ENCODE peak calls at places on chromosomes 12 and 14, in ten cellular contexts. M is CD4-positive, CD25-positive, alpha-beta regulatory T cell; O is CD8-positive, alpha-beta T cell; E is left lung; U is hepatocyte; C is ovary; G is heart right ventricle; A is heart left ventricle; W is naive thymus-derived CD4-positive, alpha-beta T cell; Q is spleen. V is an unnamed sample.

GRCh38 chr14:39218171-39218769 is 15.4 kb upstream of the MIA2 start:
- DNase-seq in C (no peak), W (no peak), G (no peak), M (no peak), Q (no peak), U (peak; percentile 18), O (no peak), E (no peak), A (no peak), V (no peak)

GRCh38 chr12:54684636-54685630 is 36.8 kb upstream of the DCD start:
- DNase-seq in M (no peak), A (no peak), E (no peak), U (no peak), G (no peak), Q (no peak), C (no peak), O (no peak), W (no peak), V (no peak)

GRCh38 chr12:39047539-39048078 is 142.2 kb upstream of the CPNE8 start:
- DNase-seq in A (no peak), G (no peak), U (no peak), W (no peak), O (no peak), E (no peak), M (no peak), C (no peak), Q (no peak), V (no peak)

GRCh38 chr12:59472273-59472672 is 123.6 kb upstream of the SLC16A7 start:
- DNase-seq in O (no peak), E (peak; percentile 39), Q (no peak), U (no peak), W (no peak), C (no peak), G (no peak), A (no peak), M (no peak), V (no peak)

GRCh38 chr12:15732341-15733061 is 56.7 kb downstream of the EPS8 start:
- DNase-seq in C (no peak), G (no peak), Q (no peak), M (no peak), E (no peak), U (peak; percentile 43), W (no peak), A (no peak), O (no peak), V (no peak)

GRCh38 chr14:104604461-104605449 is at the start of gene TMEM179:
- DNase-seq in W (no peak), A (no peak), U (peak; percentile 85), Q (peak; percentile 34), C (no peak), E (peak; percentile 19), G (no peak), O (no peak), M (no peak), V (no peak)

GRCh38 chr12:129075451-129076208 is 222.4 kb downstream of the GLT1D1 start:
- DNase-seq in G (no peak), O (no peak), Q (no peak), U (no peak), W (no peak), A (no peak), M (no peak), E (no peak), C (no peak), V (no peak)

GRCh38 chr12:6950401-6950801 is 755 bp upstream of the PTPN6 start:
- DNase-seq in C (no peak), O (no peak), U (no peak), G (no peak), E (peak; percentile 19), A (no peak), W (no peak), M (peak; percentile 59), Q (peak; percentile 70), V (no peak)

GRCh38 chr12:84329933-84330332 is 582.7 kb downstream of the SLC6A15 start:
- DNase-seq in E (no peak), Q (no peak), C (no peak), W (no peak), M (no peak), U (peak; percentile 16), A (no peak), G (no peak), O (no peak), V (no peak)

GRCh38 chr12:82835217-82835616 is 148.5 kb downstream of the TMTC2 start:
- DNase-seq in A (no peak), O (no peak), E (no peak), U (no peak), W (no peak), M (no peak), Q (no peak), C (no peak), G (no peak), V (no peak)

GRCh38 chr12:5976711-5977110 is 31.7 kb upstream of the ANO2 start:
- DNase-seq in G (no peak), A (no peak), Q (no peak), W (no peak), O (no peak), C (no peak), E (no peak), U (no peak), M (no peak), V (no peak)

GRCh38 chr12:65121956-65122469 is 908 bp upstream of the WIF1 start:
- DNase-seq in M (no peak), A (no peak), Q (no peak), C (no peak), W (no peak), E (no peak), U (no peak), G (no peak), O (no peak), V (no peak)

DNA sequence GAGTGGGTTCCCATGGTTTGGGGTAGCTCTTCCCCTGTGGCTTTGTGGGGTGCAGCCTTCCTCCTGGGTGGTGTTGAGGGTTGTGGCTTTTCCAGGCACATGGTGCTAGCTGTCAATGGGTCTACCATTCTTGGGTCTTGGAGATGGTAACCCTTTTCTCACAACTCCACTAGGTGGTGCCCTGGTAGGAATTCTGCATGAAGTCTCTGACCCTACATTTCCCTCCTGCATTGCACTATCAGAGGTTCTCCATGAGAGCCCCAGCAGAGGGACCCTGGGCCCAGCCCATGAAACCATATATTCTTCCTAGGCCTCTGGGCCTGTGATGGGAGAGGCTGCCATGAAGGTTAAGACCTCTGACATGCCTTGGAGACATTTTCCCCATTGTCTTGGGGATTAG is 1093.3 kb downstream of the SLC16A7 start:
- DNase-seq in E (no peak), O (no peak), A (no peak), U (no peak), M (no peak), Q (no peak), C (no peak), W (no peak), G (no peak), V (no peak)
- H3K4me1 ChIP-seq in E (no peaks in the 10 kb centered on the region), O (no peaks in the 10 kb centered on the region), A (no peaks in the 10 kb centered on the region), U (no peaks in the 10 kb centered on the region), M (no peaks in the 10 kb centered on the region), Q (no peaks in the 10 kb centered on the region), C (no peaks in the 10 kb centered on the region), W (no peaks in the 10 kb centered on the region), G (no peaks in the 10 kb centered on the region), V (no peaks in the 10 kb centered on the region)

GRCh38 chr12:62190921-62191746 is 69.1 kb upstream of the USP15 start:
- DNase-seq in G (no peak), U (peak; percentile 11), A (peak; percentile 26), C (no peak), E (no peak), O (no peak), Q (peak; percentile 83), M (peak; percentile 56), W (no peak), V (no peak)

GRCh38 chr12:62192486-62193250 is 67.5 kb upstream of the USP15 start:
- DNase-seq in A (peak; percentile 28), E (peak; percentile 43), W (peak; percentile 59), M (peak; percentile 88), C (peak; percentile 48), Q (peak; percentile 80), U (peak; percentile 86), G (peak; percentile 47), O (peak; percentile 21), V (no peak)

GRCh38 chr12:62191747-62192485 is 68.3 kb upstream of the USP15 start:
- DNase-seq in M (peak; percentile 25), U (peak; percentile 34), O (no peak), Q (peak; percentile 80), G (no peak), A (peak; percentile 24), W (no peak), E (no peak), C (peak; percentile 19), V (no peak)

GRCh38 chr12:62194031-62194430 is 66.2 kb upstream of the USP15 start:
- DNase-seq in C (no peak), Q (no peak), G (no peak), E (no peak), M (no peak), W (no peak), A (no peak), U (no peak), O (no peak), V (no peak)

DNA sequence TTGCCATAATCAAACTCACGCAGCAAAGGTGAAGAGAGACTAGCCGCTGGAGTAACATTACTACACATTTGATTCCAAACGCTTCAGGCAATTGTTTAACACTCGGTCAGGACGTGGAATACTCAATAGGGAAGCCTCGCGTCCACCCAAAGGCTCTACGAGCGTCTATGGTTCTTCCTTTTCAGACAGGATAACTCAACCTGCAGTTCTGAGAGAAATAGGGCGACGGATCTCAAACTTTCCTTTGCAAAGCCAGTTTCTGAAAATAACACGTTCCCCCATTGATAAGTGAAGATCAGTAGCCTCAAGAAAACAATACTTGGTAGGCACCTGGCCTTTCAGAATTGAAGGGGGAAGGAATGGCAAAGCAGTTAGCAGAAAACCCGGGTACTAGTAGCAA is 70.1 kb upstream of the USP15 start:
- DNase-seq in O (no peak), G (no peak), U (no peak), Q (no peak), C (no peak), W (no peak), A (no peak), E (no peak), M (no peak), V (no peak)
- H3K4me3 ChIP-seq in O (no peak overlapping the region), G (no peak overlapping the region), U (peak overlapping the region; percentile 13), Q (peak overlapping the region; percentile 54), C (no peak overlapping the region), W (peak overlapping the region; percentile 12), A (no peak overlapping the region), E (no peak overlapping the region), M (peak overlapping the region; percentile 78), V (no peak overlapping the region)

DNA sequence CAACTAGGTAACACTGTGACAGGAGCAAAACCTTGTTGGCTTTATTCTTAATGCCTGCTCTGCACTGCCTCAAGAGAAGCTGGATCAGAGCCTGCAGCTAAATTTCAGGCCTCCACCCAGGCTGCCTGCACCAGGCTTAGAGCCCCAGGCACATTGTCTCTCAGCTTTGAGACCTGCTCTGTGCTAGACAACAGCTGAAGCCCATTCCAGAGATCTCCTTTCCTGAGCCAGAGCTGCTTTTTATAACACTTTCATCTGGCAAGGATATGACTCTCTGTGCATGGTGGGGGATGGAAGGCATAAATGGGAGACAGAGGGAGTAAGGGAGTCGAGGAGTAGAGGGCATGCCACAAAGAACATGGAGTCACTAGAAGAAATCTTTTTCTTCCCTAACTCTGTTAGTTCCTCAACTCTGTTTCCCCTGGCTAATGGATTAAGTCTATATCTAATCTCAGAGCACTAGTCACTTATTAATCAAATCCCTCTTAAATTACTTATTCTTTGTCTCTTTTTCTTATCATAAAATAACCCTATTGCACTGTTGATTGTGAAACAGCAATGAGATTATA is 27.1 kb upstream of the LUM start:
- DNase-seq in Q (no peak), G (peak; percentile 7), C (peak; percentile 39), A (no peak), W (no peak), U (peak; percentile 13), E (no peak), M (no peak), O (no peak), V (no peak)
- H3K4me1 ChIP-seq in Q (no peaks in the 10 kb centered on the region), G (peaks cover 30% of the 10 kb centered on the region), C (peaks cover 15% of the 10 kb centered on the region), A (peaks cover 24% of the 10 kb centered on the region), W (no peaks in the 10 kb centered on the region), U (peaks cover 35% of the 10 kb centered on the region), E (no peaks in the 10 kb centered on the region), M (no peaks in the 10 kb centered on the region), O (no peaks in the 10 kb centered on the region), V (no peaks in the 10 kb centered on the region)

GRCh38 chr12:34393086-34393820 is 371.0 kb downstream of the ALG10 start:
- DNase-seq in C (peak; percentile 2), W (peak; percentile 2), A (peak; percentile 10), Q (peak; percentile 66), U (no peak), O (no peak), M (no peak), G (peak; percentile 1), E (peak; percentile 15), V (no peak)
- H3K4me3 ChIP-seq in C (no peak overlapping the region), W (no peak overlapping the region), A (no peak overlapping the region), Q (no peak overlapping the region), U (no peak overlapping the region), O (no peak overlapping the region), M (no peak overlapping the region), G (no peak overlapping the region), E (no peak overlapping the region), V (no peak overlapping the region)